ENCODE peak calls at places on chromosomes 1 and 21, in six cellular contexts. One of them, this sample, is unnamed.

GRCh38 chr1:17911789-17912188 is 156.7 kb downstream of the ACTL8 start:
- DNase-seq in effector memory CD4-positive, alpha-beta T cell: no peak
- DNase-seq in pancreas: no peak
- DNase-seq in cardiac muscle cell: no peak
- DNase-seq in transverse colon: no peak
- DNase-seq in CD4-positive, alpha-beta memory T cell: no peak
- DNase-seq in this sample: no peak

GRCh38 chr1:228318823-228319241 is 87.8 kb downstream of the TRIM11 start:
- DNase-seq in effector memory CD4-positive, alpha-beta T cell: no peak
- DNase-seq in pancreas: peak
- DNase-seq in transverse colon: no peak
- DNase-seq in cardiac muscle cell: no peak
- DNase-seq in CD4-positive, alpha-beta memory T cell: no peak
- DNase-seq in this sample: no peak

GRCh38 chr1:180802849-180803248 is 109.8 kb upstream of the KIAA1614 start:
- DNase-seq in pancreas: no peak
- DNase-seq in CD4-positive, alpha-beta memory T cell: no peak
- DNase-seq in effector memory CD4-positive, alpha-beta T cell: no peak
- DNase-seq in cardiac muscle cell: no peak
- DNase-seq in transverse colon: no peak
- DNase-seq in this sample: no peak

GRCh38 chr1:113021430-113022085 is 51.4 kb upstream of the LRIG2 start:
- DNase-seq in pancreas: no peak
- DNase-seq in CD4-positive, alpha-beta memory T cell: no peak
- DNase-seq in effector memory CD4-positive, alpha-beta T cell: no peak
- DNase-seq in transverse colon: no peak
- DNase-seq in cardiac muscle cell: peak
- DNase-seq in this sample: peak

GRCh38 chr1:94898486-94899385 is 28.2 kb downstream of the CNN3 start:
- DNase-seq in pancreas: no peak
- DNase-seq in transverse colon: no peak
- DNase-seq in effector memory CD4-positive, alpha-beta T cell: no peak
- DNase-seq in cardiac muscle cell: no peak
- DNase-seq in CD4-positive, alpha-beta memory T cell: no peak
- DNase-seq in this sample: no peak

GRCh38 chr1:160127865-160128523 is 12.4 kb downstream of the ATP1A2 start:
- DNase-seq in pancreas: no peak
- DNase-seq in CD4-positive, alpha-beta memory T cell: no peak
- DNase-seq in transverse colon: no peak
- DNase-seq in cardiac muscle cell: peak
- DNase-seq in effector memory CD4-positive, alpha-beta T cell: no peak
- DNase-seq in this sample: no peak

GRCh38 chr21:38311765-38312164 is 55.0 kb downstream of the KCNJ15 start:
- DNase-seq in cardiac muscle cell: peak
- DNase-seq in effector memory CD4-positive, alpha-beta T cell: no peak
- DNase-seq in pancreas: no peak
- DNase-seq in CD4-positive, alpha-beta memory T cell: no peak
- DNase-seq in transverse colon: no peak
- DNase-seq in this sample: no peak

GRCh38 chr1:13605159-13605558 is 21.5 kb downstream of the PDPN start:
- DNase-seq in transverse colon: no peak
- DNase-seq in CD4-positive, alpha-beta memory T cell: no peak
- DNase-seq in effector memory CD4-positive, alpha-beta T cell: no peak
- DNase-seq in pancreas: no peak
- DNase-seq in cardiac muscle cell: peak
- DNase-seq in this sample: no peak

GRCh38 chr21:29318354-29318753 is 19.6 kb downstream of the BACH1 start:
- DNase-seq in effector memory CD4-positive, alpha-beta T cell: no peak
- DNase-seq in cardiac muscle cell: peak
- DNase-seq in pancreas: peak
- DNase-seq in transverse colon: no peak
- DNase-seq in CD4-positive, alpha-beta memory T cell: no peak
- DNase-seq in this sample: no peak

GRCh38 chr1:32521165-32521564 is 18.1 kb upstream of the ZBTB8A start:
- DNase-seq in transverse colon: no peak
- DNase-seq in pancreas: no peak
- DNase-seq in cardiac muscle cell: no peak
- DNase-seq in effector memory CD4-positive, alpha-beta T cell: no peak
- DNase-seq in CD4-positive, alpha-beta memory T cell: no peak
- DNase-seq in this sample: no peak

GRCh38 chr1:178192686-178193085 is 98.8 kb downstream of the RASAL2 start:
- DNase-seq in transverse colon: peak
- DNase-seq in effector memory CD4-positive, alpha-beta T cell: no peak
- DNase-seq in pancreas: peak
- DNase-seq in cardiac muscle cell: peak
- DNase-seq in CD4-positive, alpha-beta memory T cell: no peak
- DNase-seq in this sample: no peak

GRCh38 chr1:204871405-204872037 is 859 bp downstream of the NFASC start:
- DNase-seq in cardiac muscle cell: no peak
- DNase-seq in effector memory CD4-positive, alpha-beta T cell: no peak
- DNase-seq in CD4-positive, alpha-beta memory T cell: no peak
- DNase-seq in pancreas: no peak
- DNase-seq in transverse colon: no peak
- DNase-seq in this sample: no peak

GRCh38 chr1:37519613-37520012 is 5.0 kb upstream of the MEAF6 start:
- DNase-seq in CD4-positive, alpha-beta memory T cell: no peak
- DNase-seq in pancreas: no peak
- DNase-seq in cardiac muscle cell: no peak
- DNase-seq in transverse colon: no peak
- DNase-seq in effector memory CD4-positive, alpha-beta T cell: no peak
- DNase-seq in this sample: no peak

GRCh38 chr1:8312235-8313218 is 5.4 kb upstream of the SLC45A1 start:
- DNase-seq in effector memory CD4-positive, alpha-beta T cell: no peak
- DNase-seq in pancreas: peak
- DNase-seq in transverse colon: no peak
- DNase-seq in CD4-positive, alpha-beta memory T cell: no peak
- DNase-seq in cardiac muscle cell: no peak
- DNase-seq in this sample: no peak

GRCh38 chr1:156368889-156369684 is at the start of gene RHBG:
- DNase-seq in cardiac muscle cell: peak
- DNase-seq in effector memory CD4-positive, alpha-beta T cell: no peak
- DNase-seq in transverse colon: peak
- DNase-seq in CD4-positive, alpha-beta memory T cell: no peak
- DNase-seq in pancreas: peak
- DNase-seq in this sample: no peak

GRCh38 chr1:19921310-19921709 is 2.1 kb downstream of the PLA2G2E start:
- DNase-seq in cardiac muscle cell: no peak
- DNase-seq in effector memory CD4-positive, alpha-beta T cell: no peak
- DNase-seq in pancreas: no peak
- DNase-seq in CD4-positive, alpha-beta memory T cell: no peak
- DNase-seq in transverse colon: peak
- DNase-seq in this sample: peak

GRCh38 chr1:4825841-4826450 is 171.5 kb downstream of the AJAP1 start:
- DNase-seq in CD4-positive, alpha-beta memory T cell: no peak
- DNase-seq in cardiac muscle cell: no peak
- DNase-seq in transverse colon: no peak
- DNase-seq in effector memory CD4-positive, alpha-beta T cell: no peak
- DNase-seq in pancreas: no peak
- DNase-seq in this sample: peak

GRCh38 chr1:38812981-38813380 is 46.6 kb downstream of the RRAGC start:
- DNase-seq in CD4-positive, alpha-beta memory T cell: no peak
- DNase-seq in pancreas: no peak
- DNase-seq in effector memory CD4-positive, alpha-beta T cell: no peak
- DNase-seq in transverse colon: no peak
- DNase-seq in cardiac muscle cell: no peak
- DNase-seq in this sample: peak

GRCh38 chr1:172650474-172651193 is 8.3 kb upstream of the FASLG start:
- DNase-seq in pancreas: no peak
- DNase-seq in cardiac muscle cell: no peak
- DNase-seq in CD4-positive, alpha-beta memory T cell: no peak
- DNase-seq in transverse colon: no peak
- DNase-seq in effector memory CD4-positive, alpha-beta T cell: no peak
- DNase-seq in this sample: no peak

GRCh38 chr1:53544731-53545515 is 85.7 kb downstream of the DMRTB1 start:
- DNase-seq in effector memory CD4-positive, alpha-beta T cell: no peak
- DNase-seq in cardiac muscle cell: no peak
- DNase-seq in CD4-positive, alpha-beta memory T cell: no peak
- DNase-seq in transverse colon: no peak
- DNase-seq in pancreas: no peak
- DNase-seq in this sample: no peak

GRCh38 chr1:198155253-198155652 is 1.5 kb upstream of the NEK7 start:
- DNase-seq in transverse colon: no peak
- DNase-seq in effector memory CD4-positive, alpha-beta T cell: no peak
- DNase-seq in CD4-positive, alpha-beta memory T cell: no peak
- DNase-seq in cardiac muscle cell: peak
- DNase-seq in pancreas: no peak
- DNase-seq in this sample: peak

GRCh38 chr1:51629918-51630317 is 13.0 kb downstream of the OSBPL9 start:
- DNase-seq in pancreas: no peak
- DNase-seq in CD4-positive, alpha-beta memory T cell: no peak
- DNase-seq in cardiac muscle cell: no peak
- DNase-seq in effector memory CD4-positive, alpha-beta T cell: no peak
- DNase-seq in transverse colon: no peak
- DNase-seq in this sample: no peak

GRCh38 chr1:147752531-147752930 is 7.9 kb downstream of the GJA5 start:
- DNase-seq in transverse colon: no peak
- DNase-seq in pancreas: no peak
- DNase-seq in effector memory CD4-positive, alpha-beta T cell: no peak
- DNase-seq in CD4-positive, alpha-beta memory T cell: no peak
- DNase-seq in cardiac muscle cell: no peak
- DNase-seq in this sample: no peak

DNA sequence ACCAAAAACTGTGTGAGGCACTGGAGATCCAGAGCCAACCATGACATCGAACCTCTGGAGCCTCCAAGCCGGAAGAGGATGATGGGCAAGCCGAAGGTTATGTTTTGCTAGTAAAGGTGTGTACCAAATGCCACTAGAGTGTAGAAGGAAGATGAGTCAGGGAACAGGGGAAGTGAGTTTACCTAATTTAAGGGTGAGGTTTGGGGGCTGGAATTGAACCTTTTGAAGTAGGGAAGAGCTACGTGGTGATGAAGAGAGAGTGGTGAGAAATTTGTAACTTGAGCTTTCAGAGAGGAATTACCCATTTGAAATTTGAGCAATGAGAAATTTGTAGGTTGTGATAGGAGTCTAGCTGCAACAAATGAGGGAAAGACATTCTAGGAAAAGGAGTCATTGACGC is 70.1 kb upstream of the TENT5C start:
- DNase-seq in effector memory CD4-positive, alpha-beta T cell: no peak
- DNase-seq in cardiac muscle cell: no peak
- DNase-seq in CD4-positive, alpha-beta memory T cell: no peak
- DNase-seq in pancreas: no peak
- DNase-seq in transverse colon: no peak
- DNase-seq in this sample: no peak
- H3K27ac ChIP-seq in effector memory CD4-positive, alpha-beta T cell: no peak
- H3K27ac ChIP-seq in cardiac muscle cell: no peak
- H3K27ac ChIP-seq in CD4-positive, alpha-beta memory T cell: no peak
- H3K27ac ChIP-seq in pancreas: no peak
- H3K27ac ChIP-seq in transverse colon: no peak
- H3K27ac ChIP-seq in this sample: no peak

DNA sequence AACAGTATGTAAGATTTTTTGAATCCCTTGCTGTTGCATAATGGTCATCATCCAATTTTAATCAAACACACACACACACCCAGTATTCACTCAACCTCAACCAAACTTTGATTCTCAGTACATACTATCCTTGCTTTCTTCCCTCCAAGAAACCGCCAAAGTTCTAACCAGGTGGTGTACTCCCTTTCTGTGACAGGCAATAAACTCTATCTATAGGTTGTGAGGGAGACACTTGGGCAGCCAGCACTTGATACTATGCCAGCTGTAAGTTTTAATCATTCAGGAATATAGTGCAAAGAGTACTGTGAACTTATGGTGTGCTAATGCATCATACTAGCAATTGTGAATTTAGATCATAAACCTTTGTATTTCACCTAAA is 121.9 kb downstream of the AKT3 start:
- DNase-seq in cardiac muscle cell: no peak
- DNase-seq in pancreas: no peak
- DNase-seq in transverse colon: no peak
- DNase-seq in effector memory CD4-positive, alpha-beta T cell: no peak
- DNase-seq in CD4-positive, alpha-beta memory T cell: no peak
- DNase-seq in this sample: no peak
- H3K27ac ChIP-seq in cardiac muscle cell: no peak
- H3K27ac ChIP-seq in pancreas: no peak
- H3K27ac ChIP-seq in transverse colon: no peak
- H3K27ac ChIP-seq in effector memory CD4-positive, alpha-beta T cell: no peak
- H3K27ac ChIP-seq in CD4-positive, alpha-beta memory T cell: no peak
- H3K27ac ChIP-seq in this sample: no peak

DNA sequence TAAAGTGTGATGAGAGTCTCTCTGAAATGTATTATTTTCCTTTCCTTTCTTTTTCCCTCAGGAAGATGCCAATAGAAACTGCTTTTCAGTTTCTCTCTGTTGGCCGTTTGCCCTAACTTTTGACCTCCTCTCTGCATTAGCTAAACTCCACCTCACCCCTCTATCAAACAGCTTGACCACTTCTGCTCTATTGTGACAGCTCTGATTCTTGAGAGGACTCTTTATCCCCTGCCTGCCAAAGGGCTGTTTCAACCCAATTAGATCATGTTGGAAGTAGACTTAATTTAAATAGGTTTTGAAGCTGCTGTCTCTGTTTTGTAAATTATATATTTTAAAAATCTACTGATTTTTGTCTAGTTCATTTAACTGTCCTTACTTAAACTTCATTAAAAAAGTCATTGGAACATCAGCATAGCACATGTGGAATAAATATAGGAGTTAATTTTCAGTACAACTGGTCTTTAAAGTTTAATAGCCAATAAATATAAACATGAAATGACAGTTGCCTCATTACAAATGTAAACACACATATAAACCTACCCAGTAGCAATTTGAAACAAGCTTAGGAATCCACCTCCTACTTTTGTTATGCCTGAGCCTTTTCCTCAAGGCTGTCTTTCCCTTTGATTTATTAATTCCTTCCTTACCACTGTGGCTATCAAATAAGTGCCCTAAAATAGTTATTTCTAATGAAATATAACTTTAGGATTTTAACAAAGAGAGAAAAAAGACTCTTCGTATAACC is 152.0 kb downstream of the CHRM3 start:
- DNase-seq in CD4-positive, alpha-beta memory T cell: no peak
- DNase-seq in pancreas: no peak
- DNase-seq in cardiac muscle cell: peak
- DNase-seq in transverse colon: no peak
- DNase-seq in effector memory CD4-positive, alpha-beta T cell: no peak
- DNase-seq in this sample: no peak
- H3K27ac ChIP-seq in CD4-positive, alpha-beta memory T cell: no peak
- H3K27ac ChIP-seq in pancreas: no peak
- H3K27ac ChIP-seq in cardiac muscle cell: no peak
- H3K27ac ChIP-seq in transverse colon: peak
- H3K27ac ChIP-seq in effector memory CD4-positive, alpha-beta T cell: no peak
- H3K27ac ChIP-seq in this sample: no peak

GRCh38 chr1:226646026-226646869 is 92.8 kb downstream of the ITPKB start:
- DNase-seq in transverse colon: no peak
- DNase-seq in CD4-positive, alpha-beta memory T cell: no peak
- DNase-seq in pancreas: no peak
- DNase-seq in effector memory CD4-positive, alpha-beta T cell: no peak
- DNase-seq in cardiac muscle cell: no peak
- DNase-seq in this sample: no peak

GRCh38 chr1:226649244-226649643 is 89.8 kb downstream of the ITPKB start:
- DNase-seq in effector memory CD4-positive, alpha-beta T cell: no peak
- DNase-seq in CD4-positive, alpha-beta memory T cell: no peak
- DNase-seq in transverse colon: no peak
- DNase-seq in pancreas: no peak
- DNase-seq in cardiac muscle cell: no peak
- DNase-seq in this sample: no peak

GRCh38 chr1:226648421-226648820 is 90.7 kb downstream of the ITPKB start:
- DNase-seq in transverse colon: no peak
- DNase-seq in pancreas: no peak
- DNase-seq in cardiac muscle cell: no peak
- DNase-seq in CD4-positive, alpha-beta memory T cell: no peak
- DNase-seq in effector memory CD4-positive, alpha-beta T cell: no peak
- DNase-seq in this sample: no peak

GRCh38 chr1:226646870-226647449 is 92.1 kb downstream of the ITPKB start:
- DNase-seq in CD4-positive, alpha-beta memory T cell: no peak
- DNase-seq in transverse colon: no peak
- DNase-seq in effector memory CD4-positive, alpha-beta T cell: no peak
- DNase-seq in cardiac muscle cell: no peak
- DNase-seq in pancreas: no peak
- DNase-seq in this sample: no peak

GRCh38 chr1:226647719-226648118 is 91.4 kb downstream of the ITPKB start:
- DNase-seq in effector memory CD4-positive, alpha-beta T cell: no peak
- DNase-seq in cardiac muscle cell: no peak
- DNase-seq in CD4-positive, alpha-beta memory T cell: no peak
- DNase-seq in transverse colon: no peak
- DNase-seq in pancreas: no peak
- DNase-seq in this sample: no peak
- H3K27ac ChIP-seq in effector memory CD4-positive, alpha-beta T cell: no peak
- H3K27ac ChIP-seq in cardiac muscle cell: no peak
- H3K27ac ChIP-seq in CD4-positive, alpha-beta memory T cell: peak
- H3K27ac ChIP-seq in transverse colon: no peak
- H3K27ac ChIP-seq in pancreas: no peak
- H3K27ac ChIP-seq in this sample: no peak